ENCODE peak calls at places on chromosome 7, in nine cellular contexts. One of them, this sample, is unnamed.

GRCh38 chr7:15015545-15016314 is 113.2 kb upstream of the DGKB start:
- DNase-seq in NCI-H187: peak; percentile 64
- DNase-seq in stimulated activated naive B cell treated with anti-CD40 and anti-IgM and Interleukin-4, amounts not matched to agents 10 μg/mL and 1 μg/mL and 100 μg/mL, for 72 hours: no peak
- DNase-seq in retina: peak; percentile 70
- DNase-seq in A549: peak; percentile 69
- DNase-seq in activated CD4-positive, alpha-beta T cell treated with anti-CD3 and anti-CD28 coated beads for 48 hours: no peak
- DNase-seq in LHCN-M2: peak; percentile 58
- DNase-seq in activated T-helper 2 cell treated with anti-CD3 and anti-CD28 coated beads, Interferon-gamma antibody, Interleukin-2, Interleukin-4, amounts not matched to agents 10 μg/mL and 5 μg/mL and 100 μg/mL, durations not matched to agents 14 hours and 24 hours and 36 hours: no peak
- DNase-seq in progenitor cell of endocrine pancreas: peak; percentile 18
- DNase-seq in this sample: no peak

GRCh38 chr7:44867073-44867990 is 18.0 kb downstream of the PURB start:
- DNase-seq in A549: peak; percentile 66
- DNase-seq in NCI-H187: no peak
- DNase-seq in stimulated activated naive B cell treated with anti-CD40 and anti-IgM and Interleukin-4, amounts not matched to agents 10 μg/mL and 1 μg/mL and 100 μg/mL, for 72 hours: no peak
- DNase-seq in LHCN-M2: peak; percentile 96
- DNase-seq in activated T-helper 2 cell treated with anti-CD3 and anti-CD28 coated beads, Interferon-gamma antibody, Interleukin-2, Interleukin-4, amounts not matched to agents 10 μg/mL and 5 μg/mL and 100 μg/mL, durations not matched to agents 14 hours and 24 hours and 36 hours: no peak
- DNase-seq in retina: no peak
- DNase-seq in activated CD4-positive, alpha-beta T cell treated with anti-CD3 and anti-CD28 coated beads for 48 hours: peak; percentile 38
- DNase-seq in progenitor cell of endocrine pancreas: no peak
- DNase-seq in this sample: peak; percentile 44

GRCh38 chr7:130063036-130063435 is 7.3 kb upstream of the KLHDC10 start:
- DNase-seq in A549: peak; percentile 54
- DNase-seq in activated T-helper 2 cell treated with anti-CD3 and anti-CD28 coated beads, Interferon-gamma antibody, Interleukin-2, Interleukin-4, amounts not matched to agents 10 μg/mL and 5 μg/mL and 100 μg/mL, durations not matched to agents 14 hours and 24 hours and 36 hours: peak; percentile 46
- DNase-seq in retina: peak; percentile 55
- DNase-seq in activated CD4-positive, alpha-beta T cell treated with anti-CD3 and anti-CD28 coated beads for 48 hours: peak; percentile 90
- DNase-seq in NCI-H187: peak; percentile 24
- DNase-seq in stimulated activated naive B cell treated with anti-CD40 and anti-IgM and Interleukin-4, amounts not matched to agents 10 μg/mL and 1 μg/mL and 100 μg/mL, for 72 hours: peak; percentile 61
- DNase-seq in LHCN-M2: peak; percentile 41
- DNase-seq in progenitor cell of endocrine pancreas: peak; percentile 41
- DNase-seq in this sample: peak; percentile 51

GRCh38 chr7:158991824-158992621 is 135.7 kb downstream of the DYNC2I1 start:
- DNase-seq in retina: no peak
- DNase-seq in activated T-helper 2 cell treated with anti-CD3 and anti-CD28 coated beads, Interferon-gamma antibody, Interleukin-2, Interleukin-4, amounts not matched to agents 10 μg/mL and 5 μg/mL and 100 μg/mL, durations not matched to agents 14 hours and 24 hours and 36 hours: no peak
- DNase-seq in NCI-H187: no peak
- DNase-seq in LHCN-M2: no peak
- DNase-seq in A549: no peak
- DNase-seq in stimulated activated naive B cell treated with anti-CD40 and anti-IgM and Interleukin-4, amounts not matched to agents 10 μg/mL and 1 μg/mL and 100 μg/mL, for 72 hours: no peak
- DNase-seq in activated CD4-positive, alpha-beta T cell treated with anti-CD3 and anti-CD28 coated beads for 48 hours: no peak
- DNase-seq in progenitor cell of endocrine pancreas: no peak
- DNase-seq in this sample: no peak

GRCh38 chr7:114759347-114760062 is 162.4 kb upstream of the MDFIC start:
- DNase-seq in LHCN-M2: peak; percentile 38
- DNase-seq in retina: peak; percentile 28
- DNase-seq in stimulated activated naive B cell treated with anti-CD40 and anti-IgM and Interleukin-4, amounts not matched to agents 10 μg/mL and 1 μg/mL and 100 μg/mL, for 72 hours: no peak
- DNase-seq in activated T-helper 2 cell treated with anti-CD3 and anti-CD28 coated beads, Interferon-gamma antibody, Interleukin-2, Interleukin-4, amounts not matched to agents 10 μg/mL and 5 μg/mL and 100 μg/mL, durations not matched to agents 14 hours and 24 hours and 36 hours: no peak
- DNase-seq in activated CD4-positive, alpha-beta T cell treated with anti-CD3 and anti-CD28 coated beads for 48 hours: no peak
- DNase-seq in progenitor cell of endocrine pancreas: no peak
- DNase-seq in A549: peak; percentile 22
- DNase-seq in NCI-H187: no peak
- DNase-seq in this sample: no peak

GRCh38 chr7:12056381-12056780 is 154.7 kb upstream of the TMEM106B start:
- DNase-seq in progenitor cell of endocrine pancreas: no peak
- DNase-seq in A549: no peak
- DNase-seq in NCI-H187: no peak
- DNase-seq in activated CD4-positive, alpha-beta T cell treated with anti-CD3 and anti-CD28 coated beads for 48 hours: no peak
- DNase-seq in retina: no peak
- DNase-seq in LHCN-M2: no peak
- DNase-seq in stimulated activated naive B cell treated with anti-CD40 and anti-IgM and Interleukin-4, amounts not matched to agents 10 μg/mL and 1 μg/mL and 100 μg/mL, for 72 hours: no peak
- DNase-seq in activated T-helper 2 cell treated with anti-CD3 and anti-CD28 coated beads, Interferon-gamma antibody, Interleukin-2, Interleukin-4, amounts not matched to agents 10 μg/mL and 5 μg/mL and 100 μg/mL, durations not matched to agents 14 hours and 24 hours and 36 hours: no peak
- DNase-seq in this sample: no peak

GRCh38 chr7:92044940-92045339 is 89.3 kb downstream of the CYP51A1 start:
- DNase-seq in activated CD4-positive, alpha-beta T cell treated with anti-CD3 and anti-CD28 coated beads for 48 hours: no peak
- DNase-seq in NCI-H187: no peak
- DNase-seq in retina: no peak
- DNase-seq in A549: no peak
- DNase-seq in activated T-helper 2 cell treated with anti-CD3 and anti-CD28 coated beads, Interferon-gamma antibody, Interleukin-2, Interleukin-4, amounts not matched to agents 10 μg/mL and 5 μg/mL and 100 μg/mL, durations not matched to agents 14 hours and 24 hours and 36 hours: no peak
- DNase-seq in stimulated activated naive B cell treated with anti-CD40 and anti-IgM and Interleukin-4, amounts not matched to agents 10 μg/mL and 1 μg/mL and 100 μg/mL, for 72 hours: no peak
- DNase-seq in progenitor cell of endocrine pancreas: no peak
- DNase-seq in LHCN-M2: peak; percentile 15
- DNase-seq in this sample: no peak

GRCh38 chr7:68133045-68133444 is 1136.4 kb downstream of the TYW1 start:
- DNase-seq in activated CD4-positive, alpha-beta T cell treated with anti-CD3 and anti-CD28 coated beads for 48 hours: no peak
- DNase-seq in progenitor cell of endocrine pancreas: no peak
- DNase-seq in retina: no peak
- DNase-seq in activated T-helper 2 cell treated with anti-CD3 and anti-CD28 coated beads, Interferon-gamma antibody, Interleukin-2, Interleukin-4, amounts not matched to agents 10 μg/mL and 5 μg/mL and 100 μg/mL, durations not matched to agents 14 hours and 24 hours and 36 hours: no peak
- DNase-seq in NCI-H187: no peak
- DNase-seq in stimulated activated naive B cell treated with anti-CD40 and anti-IgM and Interleukin-4, amounts not matched to agents 10 μg/mL and 1 μg/mL and 100 μg/mL, for 72 hours: no peak
- DNase-seq in LHCN-M2: no peak
- DNase-seq in A549: no peak
- DNase-seq in this sample: no peak

GRCh38 chr7:100132697-100133137 is 6.0 kb downstream of the MBLAC1 start:
- DNase-seq in progenitor cell of endocrine pancreas: peak; percentile 43
- DNase-seq in stimulated activated naive B cell treated with anti-CD40 and anti-IgM and Interleukin-4, amounts not matched to agents 10 μg/mL and 1 μg/mL and 100 μg/mL, for 72 hours: peak; percentile 52
- DNase-seq in A549: peak; percentile 74
- DNase-seq in retina: peak; percentile 69
- DNase-seq in LHCN-M2: peak; percentile 62
- DNase-seq in activated CD4-positive, alpha-beta T cell treated with anti-CD3 and anti-CD28 coated beads for 48 hours: peak; percentile 75
- DNase-seq in activated T-helper 2 cell treated with anti-CD3 and anti-CD28 coated beads, Interferon-gamma antibody, Interleukin-2, Interleukin-4, amounts not matched to agents 10 μg/mL and 5 μg/mL and 100 μg/mL, durations not matched to agents 14 hours and 24 hours and 36 hours: peak; percentile 65
- DNase-seq in NCI-H187: peak; percentile 41
- DNase-seq in this sample: peak; percentile 57

GRCh38 chr7:57868771-57869483 is 418.9 kb downstream of the ZNF716 start:
- DNase-seq in progenitor cell of endocrine pancreas: no peak
- DNase-seq in retina: peak; percentile 1
- DNase-seq in A549: no peak
- DNase-seq in activated CD4-positive, alpha-beta T cell treated with anti-CD3 and anti-CD28 coated beads for 48 hours: no peak
- DNase-seq in NCI-H187: no peak
- DNase-seq in activated T-helper 2 cell treated with anti-CD3 and anti-CD28 coated beads, Interferon-gamma antibody, Interleukin-2, Interleukin-4, amounts not matched to agents 10 μg/mL and 5 μg/mL and 100 μg/mL, durations not matched to agents 14 hours and 24 hours and 36 hours: no peak
- DNase-seq in stimulated activated naive B cell treated with anti-CD40 and anti-IgM and Interleukin-4, amounts not matched to agents 10 μg/mL and 1 μg/mL and 100 μg/mL, for 72 hours: no peak
- DNase-seq in LHCN-M2: no peak
- DNase-seq in this sample: no peak

GRCh38 chr7:71486856-71487628 is 355.1 kb downstream of the GALNT17 start:
- DNase-seq in progenitor cell of endocrine pancreas: no peak
- DNase-seq in activated CD4-positive, alpha-beta T cell treated with anti-CD3 and anti-CD28 coated beads for 48 hours: no peak
- DNase-seq in retina: no peak
- DNase-seq in stimulated activated naive B cell treated with anti-CD40 and anti-IgM and Interleukin-4, amounts not matched to agents 10 μg/mL and 1 μg/mL and 100 μg/mL, for 72 hours: no peak
- DNase-seq in LHCN-M2: peak; percentile 97
- DNase-seq in NCI-H187: no peak
- DNase-seq in A549: no peak
- DNase-seq in activated T-helper 2 cell treated with anti-CD3 and anti-CD28 coated beads, Interferon-gamma antibody, Interleukin-2, Interleukin-4, amounts not matched to agents 10 μg/mL and 5 μg/mL and 100 μg/mL, durations not matched to agents 14 hours and 24 hours and 36 hours: no peak
- DNase-seq in this sample: no peak

GRCh38 chr7:68121056-68121455 is 1124.4 kb downstream of the TYW1 start:
- DNase-seq in retina: no peak
- DNase-seq in progenitor cell of endocrine pancreas: no peak
- DNase-seq in activated CD4-positive, alpha-beta T cell treated with anti-CD3 and anti-CD28 coated beads for 48 hours: no peak
- DNase-seq in A549: no peak
- DNase-seq in activated T-helper 2 cell treated with anti-CD3 and anti-CD28 coated beads, Interferon-gamma antibody, Interleukin-2, Interleukin-4, amounts not matched to agents 10 μg/mL and 5 μg/mL and 100 μg/mL, durations not matched to agents 14 hours and 24 hours and 36 hours: no peak
- DNase-seq in NCI-H187: no peak
- DNase-seq in stimulated activated naive B cell treated with anti-CD40 and anti-IgM and Interleukin-4, amounts not matched to agents 10 μg/mL and 1 μg/mL and 100 μg/mL, for 72 hours: no peak
- DNase-seq in LHCN-M2: no peak
- DNase-seq in this sample: no peak

GRCh38 chr7:158549176-158549833 is 38.3 kb downstream of the PTPRN2 start:
- DNase-seq in retina: no peak
- DNase-seq in LHCN-M2: no peak
- DNase-seq in activated T-helper 2 cell treated with anti-CD3 and anti-CD28 coated beads, Interferon-gamma antibody, Interleukin-2, Interleukin-4, amounts not matched to agents 10 μg/mL and 5 μg/mL and 100 μg/mL, durations not matched to agents 14 hours and 24 hours and 36 hours: no peak
- DNase-seq in progenitor cell of endocrine pancreas: no peak
- DNase-seq in NCI-H187: no peak
- DNase-seq in activated CD4-positive, alpha-beta T cell treated with anti-CD3 and anti-CD28 coated beads for 48 hours: no peak
- DNase-seq in stimulated activated naive B cell treated with anti-CD40 and anti-IgM and Interleukin-4, amounts not matched to agents 10 μg/mL and 1 μg/mL and 100 μg/mL, for 72 hours: no peak
- DNase-seq in A549: no peak
- DNase-seq in this sample: peak; percentile 84

GRCh38 chr7:132865766-132866531 is 215.9 kb downstream of the CHCHD3 start:
- DNase-seq in activated CD4-positive, alpha-beta T cell treated with anti-CD3 and anti-CD28 coated beads for 48 hours: no peak
- DNase-seq in activated T-helper 2 cell treated with anti-CD3 and anti-CD28 coated beads, Interferon-gamma antibody, Interleukin-2, Interleukin-4, amounts not matched to agents 10 μg/mL and 5 μg/mL and 100 μg/mL, durations not matched to agents 14 hours and 24 hours and 36 hours: no peak
- DNase-seq in LHCN-M2: no peak
- DNase-seq in stimulated activated naive B cell treated with anti-CD40 and anti-IgM and Interleukin-4, amounts not matched to agents 10 μg/mL and 1 μg/mL and 100 μg/mL, for 72 hours: no peak
- DNase-seq in NCI-H187: no peak
- DNase-seq in retina: no peak
- DNase-seq in progenitor cell of endocrine pancreas: no peak
- DNase-seq in A549: no peak
- DNase-seq in this sample: no peak

GRCh38 chr7:7208524-7208923 is 26.2 kb downstream of the C1GALT1 start:
- DNase-seq in stimulated activated naive B cell treated with anti-CD40 and anti-IgM and Interleukin-4, amounts not matched to agents 10 μg/mL and 1 μg/mL and 100 μg/mL, for 72 hours: no peak
- DNase-seq in activated T-helper 2 cell treated with anti-CD3 and anti-CD28 coated beads, Interferon-gamma antibody, Interleukin-2, Interleukin-4, amounts not matched to agents 10 μg/mL and 5 μg/mL and 100 μg/mL, durations not matched to agents 14 hours and 24 hours and 36 hours: no peak
- DNase-seq in A549: no peak
- DNase-seq in progenitor cell of endocrine pancreas: no peak
- DNase-seq in retina: no peak
- DNase-seq in LHCN-M2: no peak
- DNase-seq in NCI-H187: no peak
- DNase-seq in activated CD4-positive, alpha-beta T cell treated with anti-CD3 and anti-CD28 coated beads for 48 hours: no peak
- DNase-seq in this sample: no peak

GRCh38 chr7:104156842-104157277 is 51.0 kb downstream of the ORC5 start:
- DNase-seq in LHCN-M2: peak; percentile 24
- DNase-seq in NCI-H187: no peak
- DNase-seq in stimulated activated naive B cell treated with anti-CD40 and anti-IgM and Interleukin-4, amounts not matched to agents 10 μg/mL and 1 μg/mL and 100 μg/mL, for 72 hours: no peak
- DNase-seq in retina: peak; percentile 14
- DNase-seq in progenitor cell of endocrine pancreas: no peak
- DNase-seq in A549: peak; percentile 48
- DNase-seq in activated T-helper 2 cell treated with anti-CD3 and anti-CD28 coated beads, Interferon-gamma antibody, Interleukin-2, Interleukin-4, amounts not matched to agents 10 μg/mL and 5 μg/mL and 100 μg/mL, durations not matched to agents 14 hours and 24 hours and 36 hours: no peak
- DNase-seq in activated CD4-positive, alpha-beta T cell treated with anti-CD3 and anti-CD28 coated beads for 48 hours: no peak
- DNase-seq in this sample: no peak

GRCh38 chr7:47416454-47417121 is 165.3 kb downstream of the TNS3 start:
- DNase-seq in activated T-helper 2 cell treated with anti-CD3 and anti-CD28 coated beads, Interferon-gamma antibody, Interleukin-2, Interleukin-4, amounts not matched to agents 10 μg/mL and 5 μg/mL and 100 μg/mL, durations not matched to agents 14 hours and 24 hours and 36 hours: no peak
- DNase-seq in progenitor cell of endocrine pancreas: no peak
- DNase-seq in stimulated activated naive B cell treated with anti-CD40 and anti-IgM and Interleukin-4, amounts not matched to agents 10 μg/mL and 1 μg/mL and 100 μg/mL, for 72 hours: no peak
- DNase-seq in NCI-H187: no peak
- DNase-seq in activated CD4-positive, alpha-beta T cell treated with anti-CD3 and anti-CD28 coated beads for 48 hours: no peak
- DNase-seq in A549: peak; percentile 29
- DNase-seq in LHCN-M2: peak; percentile 46
- DNase-seq in retina: no peak
- DNase-seq in this sample: no peak

GRCh38 chr7:133365892-133366291 is 113.0 kb downstream of the EXOC4 start:
- DNase-seq in A549: no peak
- DNase-seq in LHCN-M2: no peak
- DNase-seq in NCI-H187: no peak
- DNase-seq in activated CD4-positive, alpha-beta T cell treated with anti-CD3 and anti-CD28 coated beads for 48 hours: no peak
- DNase-seq in progenitor cell of endocrine pancreas: no peak
- DNase-seq in stimulated activated naive B cell treated with anti-CD40 and anti-IgM and Interleukin-4, amounts not matched to agents 10 μg/mL and 1 μg/mL and 100 μg/mL, for 72 hours: no peak
- DNase-seq in retina: no peak
- DNase-seq in activated T-helper 2 cell treated with anti-CD3 and anti-CD28 coated beads, Interferon-gamma antibody, Interleukin-2, Interleukin-4, amounts not matched to agents 10 μg/mL and 5 μg/mL and 100 μg/mL, durations not matched to agents 14 hours and 24 hours and 36 hours: no peak
- DNase-seq in this sample: no peak

GRCh38 chr7:47371733-47372368 is 210.1 kb downstream of the TNS3 start:
- DNase-seq in stimulated activated naive B cell treated with anti-CD40 and anti-IgM and Interleukin-4, amounts not matched to agents 10 μg/mL and 1 μg/mL and 100 μg/mL, for 72 hours: no peak
- DNase-seq in retina: no peak
- DNase-seq in progenitor cell of endocrine pancreas: no peak
- DNase-seq in activated T-helper 2 cell treated with anti-CD3 and anti-CD28 coated beads, Interferon-gamma antibody, Interleukin-2, Interleukin-4, amounts not matched to agents 10 μg/mL and 5 μg/mL and 100 μg/mL, durations not matched to agents 14 hours and 24 hours and 36 hours: no peak
- DNase-seq in A549: peak; percentile 42
- DNase-seq in activated CD4-positive, alpha-beta T cell treated with anti-CD3 and anti-CD28 coated beads for 48 hours: no peak
- DNase-seq in NCI-H187: no peak
- DNase-seq in LHCN-M2: peak; percentile 46
- DNase-seq in this sample: peak; percentile 73

GRCh38 chr7:26784118-26784517 is 80.3 kb downstream of the SKAP2 start:
- DNase-seq in retina: no peak
- DNase-seq in A549: no peak
- DNase-seq in stimulated activated naive B cell treated with anti-CD40 and anti-IgM and Interleukin-4, amounts not matched to agents 10 μg/mL and 1 μg/mL and 100 μg/mL, for 72 hours: no peak
- DNase-seq in activated T-helper 2 cell treated with anti-CD3 and anti-CD28 coated beads, Interferon-gamma antibody, Interleukin-2, Interleukin-4, amounts not matched to agents 10 μg/mL and 5 μg/mL and 100 μg/mL, durations not matched to agents 14 hours and 24 hours and 36 hours: no peak
- DNase-seq in NCI-H187: no peak
- DNase-seq in activated CD4-positive, alpha-beta T cell treated with anti-CD3 and anti-CD28 coated beads for 48 hours: no peak
- DNase-seq in progenitor cell of endocrine pancreas: no peak
- DNase-seq in LHCN-M2: no peak
- DNase-seq in this sample: no peak

GRCh38 chr7:132078891-132079735 is 497.2 kb downstream of the PLXNA4 start:
- DNase-seq in progenitor cell of endocrine pancreas: no peak
- DNase-seq in LHCN-M2: no peak
- DNase-seq in NCI-H187: no peak
- DNase-seq in stimulated activated naive B cell treated with anti-CD40 and anti-IgM and Interleukin-4, amounts not matched to agents 10 μg/mL and 1 μg/mL and 100 μg/mL, for 72 hours: no peak
- DNase-seq in A549: no peak
- DNase-seq in retina: no peak
- DNase-seq in activated T-helper 2 cell treated with anti-CD3 and anti-CD28 coated beads, Interferon-gamma antibody, Interleukin-2, Interleukin-4, amounts not matched to agents 10 μg/mL and 5 μg/mL and 100 μg/mL, durations not matched to agents 14 hours and 24 hours and 36 hours: no peak
- DNase-seq in activated CD4-positive, alpha-beta T cell treated with anti-CD3 and anti-CD28 coated beads for 48 hours: no peak
- DNase-seq in this sample: no peak

GRCh38 chr7:119514326-119514725 is 758.6 kb upstream of the KCND2 start:
- DNase-seq in A549: no peak
- DNase-seq in retina: no peak
- DNase-seq in activated T-helper 2 cell treated with anti-CD3 and anti-CD28 coated beads, Interferon-gamma antibody, Interleukin-2, Interleukin-4, amounts not matched to agents 10 μg/mL and 5 μg/mL and 100 μg/mL, durations not matched to agents 14 hours and 24 hours and 36 hours: no peak
- DNase-seq in progenitor cell of endocrine pancreas: no peak
- DNase-seq in stimulated activated naive B cell treated with anti-CD40 and anti-IgM and Interleukin-4, amounts not matched to agents 10 μg/mL and 1 μg/mL and 100 μg/mL, for 72 hours: no peak
- DNase-seq in activated CD4-positive, alpha-beta T cell treated with anti-CD3 and anti-CD28 coated beads for 48 hours: no peak
- DNase-seq in LHCN-M2: peak; percentile 1
- DNase-seq in NCI-H187: no peak
- DNase-seq in this sample: no peak

GRCh38 chr7:79462334-79462733 is 8.9 kb upstream of the MAGI2 start:
- DNase-seq in stimulated activated naive B cell treated with anti-CD40 and anti-IgM and Interleukin-4, amounts not matched to agents 10 μg/mL and 1 μg/mL and 100 μg/mL, for 72 hours: no peak
- DNase-seq in A549: peak; percentile 22
- DNase-seq in NCI-H187: no peak
- DNase-seq in progenitor cell of endocrine pancreas: no peak
- DNase-seq in LHCN-M2: no peak
- DNase-seq in activated CD4-positive, alpha-beta T cell treated with anti-CD3 and anti-CD28 coated beads for 48 hours: no peak
- DNase-seq in retina: no peak
- DNase-seq in activated T-helper 2 cell treated with anti-CD3 and anti-CD28 coated beads, Interferon-gamma antibody, Interleukin-2, Interleukin-4, amounts not matched to agents 10 μg/mL and 5 μg/mL and 100 μg/mL, durations not matched to agents 14 hours and 24 hours and 36 hours: no peak
- DNase-seq in this sample: no peak

GRCh38 chr7:105268056-105268455 is 120.7 kb downstream of the SRPK2 start:
- DNase-seq in NCI-H187: no peak
- DNase-seq in activated T-helper 2 cell treated with anti-CD3 and anti-CD28 coated beads, Interferon-gamma antibody, Interleukin-2, Interleukin-4, amounts not matched to agents 10 μg/mL and 5 μg/mL and 100 μg/mL, durations not matched to agents 14 hours and 24 hours and 36 hours: no peak
- DNase-seq in activated CD4-positive, alpha-beta T cell treated with anti-CD3 and anti-CD28 coated beads for 48 hours: peak; percentile 12
- DNase-seq in retina: no peak
- DNase-seq in stimulated activated naive B cell treated with anti-CD40 and anti-IgM and Interleukin-4, amounts not matched to agents 10 μg/mL and 1 μg/mL and 100 μg/mL, for 72 hours: no peak
- DNase-seq in LHCN-M2: peak; percentile 74
- DNase-seq in progenitor cell of endocrine pancreas: no peak
- DNase-seq in A549: peak; percentile 32
- DNase-seq in this sample: peak; percentile 25

GRCh38 chr7:44045226-44046014 is 918 bp downstream of the DBNL start:
- DNase-seq in A549: no peak
- DNase-seq in NCI-H187: no peak
- DNase-seq in activated CD4-positive, alpha-beta T cell treated with anti-CD3 and anti-CD28 coated beads for 48 hours: no peak
- DNase-seq in progenitor cell of endocrine pancreas: no peak
- DNase-seq in LHCN-M2: no peak
- DNase-seq in stimulated activated naive B cell treated with anti-CD40 and anti-IgM and Interleukin-4, amounts not matched to agents 10 μg/mL and 1 μg/mL and 100 μg/mL, for 72 hours: no peak
- DNase-seq in retina: no peak
- DNase-seq in activated T-helper 2 cell treated with anti-CD3 and anti-CD28 coated beads, Interferon-gamma antibody, Interleukin-2, Interleukin-4, amounts not matched to agents 10 μg/mL and 5 μg/mL and 100 μg/mL, durations not matched to agents 14 hours and 24 hours and 36 hours: no peak
- DNase-seq in this sample: no peak

GRCh38 chr7:78673272-78673671 is 780.2 kb downstream of the MAGI2 start:
- DNase-seq in A549: no peak
- DNase-seq in progenitor cell of endocrine pancreas: no peak
- DNase-seq in NCI-H187: no peak
- DNase-seq in LHCN-M2: no peak
- DNase-seq in stimulated activated naive B cell treated with anti-CD40 and anti-IgM and Interleukin-4, amounts not matched to agents 10 μg/mL and 1 μg/mL and 100 μg/mL, for 72 hours: no peak
- DNase-seq in activated T-helper 2 cell treated with anti-CD3 and anti-CD28 coated beads, Interferon-gamma antibody, Interleukin-2, Interleukin-4, amounts not matched to agents 10 μg/mL and 5 μg/mL and 100 μg/mL, durations not matched to agents 14 hours and 24 hours and 36 hours: no peak
- DNase-seq in retina: no peak
- DNase-seq in activated CD4-positive, alpha-beta T cell treated with anti-CD3 and anti-CD28 coated beads for 48 hours: no peak
- DNase-seq in this sample: no peak

GRCh38 chr7:129925416-129926002 is 27.3 kb downstream of the UBE2H start:
- DNase-seq in A549: no peak
- DNase-seq in activated T-helper 2 cell treated with anti-CD3 and anti-CD28 coated beads, Interferon-gamma antibody, Interleukin-2, Interleukin-4, amounts not matched to agents 10 μg/mL and 5 μg/mL and 100 μg/mL, durations not matched to agents 14 hours and 24 hours and 36 hours: no peak
- DNase-seq in LHCN-M2: no peak
- DNase-seq in progenitor cell of endocrine pancreas: no peak
- DNase-seq in NCI-H187: no peak
- DNase-seq in stimulated activated naive B cell treated with anti-CD40 and anti-IgM and Interleukin-4, amounts not matched to agents 10 μg/mL and 1 μg/mL and 100 μg/mL, for 72 hours: no peak
- DNase-seq in retina: peak; percentile 16
- DNase-seq in activated CD4-positive, alpha-beta T cell treated with anti-CD3 and anti-CD28 coated beads for 48 hours: no peak
- DNase-seq in this sample: no peak

GRCh38 chr7:108461855-108462254 is 5.6 kb upstream of the NRCAM start:
- DNase-seq in A549: no peak
- DNase-seq in retina: peak; percentile 27
- DNase-seq in activated T-helper 2 cell treated with anti-CD3 and anti-CD28 coated beads, Interferon-gamma antibody, Interleukin-2, Interleukin-4, amounts not matched to agents 10 μg/mL and 5 μg/mL and 100 μg/mL, durations not matched to agents 14 hours and 24 hours and 36 hours: no peak
- DNase-seq in LHCN-M2: no peak
- DNase-seq in NCI-H187: no peak
- DNase-seq in progenitor cell of endocrine pancreas: no peak
- DNase-seq in stimulated activated naive B cell treated with anti-CD40 and anti-IgM and Interleukin-4, amounts not matched to agents 10 μg/mL and 1 μg/mL and 100 μg/mL, for 72 hours: no peak
- DNase-seq in activated CD4-positive, alpha-beta T cell treated with anti-CD3 and anti-CD28 coated beads for 48 hours: no peak
- DNase-seq in this sample: no peak

GRCh38 chr7:99975782-99976521 is at the start of gene AZGP1:
- DNase-seq in stimulated activated naive B cell treated with anti-CD40 and anti-IgM and Interleukin-4, amounts not matched to agents 10 μg/mL and 1 μg/mL and 100 μg/mL, for 72 hours: no peak
- DNase-seq in progenitor cell of endocrine pancreas: no peak
- DNase-seq in NCI-H187: no peak
- DNase-seq in retina: no peak
- DNase-seq in LHCN-M2: peak; percentile 16
- DNase-seq in activated T-helper 2 cell treated with anti-CD3 and anti-CD28 coated beads, Interferon-gamma antibody, Interleukin-2, Interleukin-4, amounts not matched to agents 10 μg/mL and 5 μg/mL and 100 μg/mL, durations not matched to agents 14 hours and 24 hours and 36 hours: no peak
- DNase-seq in A549: no peak
- DNase-seq in activated CD4-positive, alpha-beta T cell treated with anti-CD3 and anti-CD28 coated beads for 48 hours: no peak
- DNase-seq in this sample: no peak

GRCh38 chr7:93219877-93220276 is 6.4 kb downstream of the HEPACAM2 start:
- DNase-seq in activated CD4-positive, alpha-beta T cell treated with anti-CD3 and anti-CD28 coated beads for 48 hours: no peak
- DNase-seq in NCI-H187: no peak
- DNase-seq in activated T-helper 2 cell treated with anti-CD3 and anti-CD28 coated beads, Interferon-gamma antibody, Interleukin-2, Interleukin-4, amounts not matched to agents 10 μg/mL and 5 μg/mL and 100 μg/mL, durations not matched to agents 14 hours and 24 hours and 36 hours: no peak
- DNase-seq in A549: no peak
- DNase-seq in progenitor cell of endocrine pancreas: no peak
- DNase-seq in stimulated activated naive B cell treated with anti-CD40 and anti-IgM and Interleukin-4, amounts not matched to agents 10 μg/mL and 1 μg/mL and 100 μg/mL, for 72 hours: no peak
- DNase-seq in retina: no peak
- DNase-seq in LHCN-M2: no peak
- DNase-seq in this sample: no peak

This sample was measured in SJSA1.